ENCODE peak calls at places on chromosome 4, in four cellular contexts. E, Z, A and U are unnamed samples.

GRCh38 chr4:115918149-115918548 is 804.7 kb upstream of the NDST4 start:
- DNase-seq in Z (no peak), A (no peak), E (no peak), U (no peak)

GRCh38 chr4:168777277-168777965 is 232.6 kb downstream of the CBR4 start:
- DNase-seq in A (no peak), E (no peak), Z (no peak), U (no peak)

GRCh38 chr4:16065066-16065465 is 18.8 kb downstream of the PROM1 start:
- DNase-seq in A (no peak), Z (no peak), E (no peak), U (no peak)

GRCh38 chr4:78784255-78784654 is 8.1 kb downstream of the BMP2K start:
- DNase-seq in A (peak; percentile 65), E (no peak), Z (no peak), U (no peak)

GRCh38 chr4:15665738-15666365 is 10.7 kb upstream of the FBXL5 start:
- DNase-seq in E (no peak), A (no peak), Z (no peak), U (no peak)

GRCh38 chr4:7335363-7336066 is 99.2 kb downstream of the PSAPL1 start:
- DNase-seq in Z (peak; percentile 79), E (peak; percentile 67), A (no peak), U (peak; percentile 1)

GRCh38 chr4:55074386-55074785 is 51.0 kb downstream of the KDR start:
- DNase-seq in A (no peak), E (no peak), Z (no peak), U (no peak)

GRCh38 chr4:7429069-7429416 is 5.7 kb downstream of the PSAPL1 start:
- DNase-seq in E (no peak), A (no peak), Z (no peak), U (no peak)

GRCh38 chr4:105246712-105247111 is 100.0 kb downstream of the TET2 start:
- DNase-seq in Z (no peak), A (peak; percentile 48), E (no peak), U (no peak)

GRCh38 chr4:4507403-4507802 is 34.4 kb downstream of the STX18 start:
- DNase-seq in A (no peak), E (no peak), Z (no peak), U (no peak)

GRCh38 chr4:78310732-78311100 is 240.9 kb upstream of the ANXA3 start:
- DNase-seq in A (no peak), Z (no peak), E (no peak), U (no peak)

GRCh38 chr4:72527038-72527646 is 41.9 kb downstream of the ADAMTS3 start:
- DNase-seq in A (no peak), Z (no peak), E (no peak), U (no peak)

GRCh38 chr4:1517592-1518411 is 111.6 kb upstream of the NKX1-1 start:
- DNase-seq in A (no peak), E (peak; percentile 4), Z (no peak), U (no peak)

GRCh38 chr4:168569066-168569908 is 72.4 kb downstream of the PALLD start:
- DNase-seq in Z (peak; percentile 24), A (no peak), E (no peak), U (no peak)

GRCh38 chr4:189022441-189023035 is 883.3 kb downstream of the TRIML1 start:
- DNase-seq in Z (no peak), E (no peak), A (peak; percentile 33), U (no peak)

GRCh38 chr4:48642421-48643144 is 137.5 kb downstream of the FRYL start:
- DNase-seq in A (no peak), E (no peak), Z (no peak), U (no peak)

GRCh38 chr4:8471211-8471875 is 30.8 kb downstream of the TRMT44 start:
- DNase-seq in Z (no peak), E (no peak), A (no peak), U (no peak)

GRCh38 chr4:145796338-145796737 is 116.4 kb downstream of the C4orf51 start:
- DNase-seq in Z (no peak), A (no peak), E (no peak), U (no peak)

GRCh38 chr4:163693211-163693610 is 198.7 kb downstream of the TMA16 start:
- DNase-seq in A (peak; percentile 46), E (no peak), Z (no peak), U (no peak)

GRCh38 chr4:53582194-53582593 is 9.1 kb downstream of the LNX1 start:
- DNase-seq in E (no peak), Z (no peak), A (no peak), U (no peak)

GRCh38 chr4:153290134-153290533 is 54.4 kb upstream of the MND1 start:
- DNase-seq in A (no peak), E (no peak), Z (no peak), U (no peak)

GRCh38 chr4:182113774-182114173 is 129.4 kb upstream of the TENM3 start:
- DNase-seq in E (no peak), Z (no peak), A (no peak), U (no peak)

GRCh38 chr4:79466621-79467020 is 58.6 kb upstream of the GK2 start:
- DNase-seq in Z (no peak), E (no peak), A (no peak), U (no peak)

GRCh38 chr4:39559641-39560040 is 32.4 kb upstream of the UGDH start:
- DNase-seq in A (no peak), E (no peak), Z (no peak), U (no peak)

GRCh38 chr4:74112399-74113090 is 13.6 kb upstream of the CXCL2 start:
- DNase-seq in Z (no peak), E (no peak), A (no peak), U (no peak)

GRCh38 chr4:143405197-143405730 is 68.6 kb downstream of the GAB1 start:
- DNase-seq in E (no peak), Z (no peak), A (no peak), U (no peak)